ENCODE peak calls at places on chromosomes 3 and 15, in seven cellular contexts. S is esophagus muscularis mucosa, R is endothelial cell of umbilical vein, O is transverse colon, V is stomach, H is H1, G is sigmoid colon. E is an unnamed sample. For H3K4me1, the result is how much of the 10 kb centered on the place peaks cover.

GRCh38 chr15:81071130-81071529 is 62.9 kb upstream of the CFAP161 start:
- DNase-seq in H (peak), S (peak), G (no peak), R (peak), V (no peak), O (no peak), E (no peak)

GRCh38 chr3:171833006-171833405 is 10.1 kb upstream of the TMEM212 start:
- DNase-seq in S (no peak), V (no peak), O (no peak), G (no peak), H (no peak), R (no peak), E (no peak)

GRCh38 chr3:174784206-174784934 is 74.8 kb upstream of the NAALADL2 start:
- DNase-seq in R (peak), G (no peak), S (no peak), V (no peak), O (no peak), H (no peak), E (no peak)

GRCh38 chr15:62124176-62124952 is 40.7 kb downstream of the C2CD4B start:
- DNase-seq in S (peak), H (no peak), R (peak), O (no peak), G (no peak), V (no peak), E (no peak)

GRCh38 chr3:64355473-64355872 is 130.2 kb upstream of the PRICKLE2 start:
- DNase-seq in G (no peak), V (no peak), O (no peak), R (peak), S (peak), H (no peak), E (no peak)

GRCh38 chr3:36648241-36649034 is 115.9 kb downstream of the DCLK3 start:
- DNase-seq in R (no peak), G (no peak), H (no peak), O (no peak), V (no peak), S (no peak), E (no peak)

GRCh38 chr3:149224736-149225594 is 3.3 kb upstream of the CP start:
- DNase-seq in O (no peak), R (peak), G (no peak), V (no peak), S (no peak), H (no peak), E (no peak)

GRCh38 chr3:137970914-137971831 is 38.8 kb upstream of the CLDN18 start:
- DNase-seq in V (peak), H (peak), G (peak), S (no peak), O (peak), R (peak), E (peak)

GRCh38 chr3:142649996-142650693 is 54.0 kb downstream of the PLS1 start:
- DNase-seq in V (no peak), O (no peak), G (no peak), R (no peak), S (no peak), H (no peak), E (no peak)

GRCh38 chr3:51519848-51520247 is 18.7 kb upstream of the RAD54L2 start:
- DNase-seq in G (no peak), O (no peak), H (no peak), S (no peak), R (no peak), V (no peak), E (no peak)

GRCh38 chr3:144394052-144394451 is 422.4 kb downstream of the DIPK2A start:
- DNase-seq in G (no peak), O (no peak), V (no peak), H (no peak), S (no peak), R (no peak), E (no peak)

GRCh38 chr3:165839296-165840076 is 2.3 kb upstream of the BCHE start:
- DNase-seq in G (no peak), R (no peak), O (no peak), S (no peak), H (no peak), V (no peak), E (no peak)

DNA sequence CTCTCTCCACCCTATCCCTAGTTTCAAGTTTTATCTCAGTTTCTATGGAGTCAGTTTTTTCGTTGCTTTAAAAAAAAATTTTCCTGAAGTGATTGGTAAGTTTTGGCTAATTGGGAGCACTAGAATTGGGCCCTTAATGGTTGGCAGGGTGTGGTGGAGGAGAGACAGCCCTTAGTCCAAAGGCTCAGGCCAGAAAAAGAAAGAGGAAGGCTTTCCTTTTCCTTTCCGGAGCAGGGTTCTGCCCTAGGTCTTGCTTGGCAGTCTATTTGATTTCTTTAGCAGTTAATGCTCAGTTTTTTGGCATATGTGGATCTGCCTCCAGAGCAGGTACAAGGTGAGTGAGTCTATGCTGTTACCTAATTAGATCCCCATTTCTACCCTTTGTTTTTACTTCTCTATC is 22.7 kb downstream of the CTNNB1 start:
- DNase-seq in R (no peak), S (no peak), O (no peak), H (no peak), V (no peak), G (no peak), E (no peak)
- H3K4me1 ChIP-seq in R (under half), S (half or more), O (half or more), H (under half), V (under half), G (under half), E (half or more)

GRCh38 chr3:42908675-42909074 is 2.7 kb downstream of the ZNF662 start:
- DNase-seq in V (no peak), H (no peak), O (no peak), R (no peak), G (no peak), S (peak), E (no peak)

GRCh38 chr3:42905740-42906084 is 230 bp upstream of the ZNF662 start:
- DNase-seq in S (no peak), O (no peak), R (no peak), V (no peak), G (no peak), H (no peak), E (no peak)

GRCh38 chr3:42904076-42904475 is 1.9 kb upstream of the ZNF662 start:
- DNase-seq in V (no peak), G (no peak), O (no peak), R (no peak), H (no peak), S (no peak), E (no peak)

GRCh38 chr3:42906085-42906904 is at the start of gene ZNF662:
- DNase-seq in H (no peak), R (no peak), V (peak), S (no peak), O (peak), G (peak), E (peak)

GRCh38 chr3:42906905-42907183 is 902 bp downstream of the ZNF662 start:
- DNase-seq in G (no peak), O (no peak), V (no peak), S (no peak), H (no peak), R (no peak), E (no peak)
- H3K4me3 ChIP-seq in G (peak), O (peak), V (peak), S (peak), H (no peak), R (no peak), E (peak)

DNA sequence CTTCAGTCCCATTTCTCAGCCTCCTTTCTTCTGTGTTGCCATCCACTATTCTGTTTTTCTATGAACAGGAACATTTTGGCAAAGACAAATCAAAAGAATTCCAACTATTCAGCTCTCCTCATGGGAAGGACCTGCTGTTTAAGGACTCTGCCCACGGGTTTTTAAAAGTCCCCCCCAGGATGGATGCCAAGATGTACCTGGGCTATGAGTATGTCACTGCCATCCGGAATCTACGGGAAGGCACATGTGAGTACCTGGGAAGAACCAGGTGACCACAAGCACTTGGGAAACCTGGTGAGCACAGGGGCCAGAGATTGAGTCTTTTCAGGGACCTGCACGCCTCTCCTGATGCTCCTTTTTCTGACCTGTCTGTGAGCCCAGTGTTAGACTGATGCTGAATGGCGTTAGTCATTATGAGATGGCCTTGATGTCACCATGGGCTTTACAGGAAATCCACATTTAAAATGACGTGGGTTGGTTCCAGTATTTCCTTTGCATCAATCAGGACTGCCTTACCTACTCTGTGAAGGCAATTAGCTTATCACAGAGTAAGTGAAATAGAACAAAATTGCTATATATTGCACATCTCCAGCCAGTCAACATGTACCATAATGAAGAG is 11.6 kb downstream of the TF start:
- DNase-seq in S (no peak), G (no peak), V (no peak), H (no peak), R (no peak), O (no peak), E (no peak)
- TF ChIP-seq POLR2AphosphoS5 in S (no peak), G (no peak), V (no peak), H (no peak), R (no peak), O (no peak), E (no peak)

GRCh38 chr3:42735609-42736008 is 33.0 kb upstream of the HHATL start:
- DNase-seq in R (no peak), G (peak), V (no peak), O (no peak), H (peak), S (no peak), E (no peak)

GRCh38 chr3:42734263-42734860 is 31.8 kb upstream of the HHATL start:
- DNase-seq in H (peak), S (no peak), O (no peak), V (no peak), R (no peak), G (peak), E (no peak)

GRCh38 chr3:42736531-42736930 is 33.9 kb upstream of the HHATL start:
- DNase-seq in R (no peak), O (no peak), S (no peak), V (no peak), H (no peak), G (no peak), E (no peak)

GRCh38 chr3:42735021-42735420 is 32.4 kb upstream of the HHATL start:
- DNase-seq in R (no peak), O (no peak), S (no peak), G (no peak), V (no peak), H (peak), E (no peak)

GRCh38 chr3:42736081-42736480 is 33.5 kb upstream of the HHATL start:
- DNase-seq in H (peak), O (no peak), S (no peak), R (no peak), G (no peak), V (no peak), E (no peak)
- H3K4me1 ChIP-seq in H (under half), O (under half), S (under half), R (under half), G (under half), V (under half), E (under half)

DNA sequence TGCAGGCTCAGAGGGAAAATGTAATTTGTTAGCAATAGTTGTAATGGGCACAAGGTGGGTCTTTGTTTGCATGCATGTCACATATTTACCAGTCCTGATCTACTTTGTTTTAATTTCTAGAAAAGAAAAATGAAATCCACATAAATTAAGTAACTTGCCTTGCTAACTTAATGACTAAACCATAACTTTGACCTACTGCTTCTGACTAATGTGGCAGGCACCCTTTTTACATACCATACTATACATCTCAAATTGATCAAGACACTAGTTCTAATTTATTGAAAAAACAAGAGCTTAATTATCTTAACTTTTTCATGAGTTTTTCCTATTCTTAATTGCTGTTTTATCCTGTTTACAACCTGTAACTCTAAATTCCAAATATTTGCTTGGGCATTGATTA is 93.2 kb downstream of the ATP11B start:
- DNase-seq in R (no peak), H (no peak), S (no peak), G (no peak), V (no peak), O (no peak), E (no peak)
- H3K4me3 ChIP-seq in R (no peak), H (no peak), S (no peak), G (no peak), V (no peak), O (no peak), E (no peak)

DNA sequence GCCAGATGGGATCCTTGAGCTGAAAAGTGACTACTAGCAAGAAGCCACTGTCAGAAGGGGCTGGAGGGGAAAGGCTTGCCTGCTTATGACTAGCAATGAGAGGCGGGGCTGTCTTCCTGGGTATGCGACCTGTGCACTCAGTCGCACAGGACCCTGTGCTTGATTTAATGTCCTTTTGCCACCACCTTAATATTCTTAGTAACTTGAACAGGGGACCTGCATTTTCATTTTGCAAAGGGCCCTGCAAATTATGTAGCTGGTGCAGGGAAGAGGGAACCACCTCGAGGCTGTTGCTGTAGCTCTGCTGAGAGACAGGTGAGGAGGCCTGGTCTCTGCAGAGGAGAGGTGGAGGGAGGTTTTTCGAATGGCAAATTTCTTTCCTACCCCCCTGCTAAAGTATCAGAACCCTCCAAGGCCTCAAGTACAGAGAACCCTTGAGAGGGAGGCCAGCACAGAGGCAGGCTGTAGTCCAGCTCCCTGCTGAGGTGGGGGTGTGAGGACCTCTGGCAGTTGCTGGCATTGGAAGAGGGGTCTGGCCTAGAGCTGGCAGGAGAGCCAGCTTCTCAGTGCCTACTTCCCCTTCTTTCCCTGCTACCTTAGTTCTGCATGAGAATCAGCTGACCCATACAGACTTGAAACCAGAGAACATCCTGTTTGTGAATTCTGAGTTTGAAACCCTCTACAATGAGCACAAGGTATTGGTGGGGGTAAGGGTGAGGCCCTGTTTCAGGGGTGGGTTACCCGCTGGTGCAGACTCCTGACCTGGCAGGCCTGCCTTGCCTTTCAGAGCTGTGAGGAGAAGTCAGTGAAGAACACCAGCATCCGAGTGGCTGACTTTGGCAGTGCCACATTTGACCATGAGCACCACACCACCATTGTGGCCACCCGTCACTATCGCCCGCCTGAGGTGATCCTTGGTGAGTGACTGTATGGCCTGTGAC is 11.4 kb downstream of the CLK3 start:
- DNase-seq in G (no peak), R (no peak), H (no peak), V (no peak), O (no peak), S (no peak), E (no peak)
- TF ChIP-seq POLR2AphosphoS5 in G (no peak), R (no peak), H (peak), V (no peak), O (no peak), S (no peak), E (no peak)

GRCh38 chr15:101105059-101105851 is 146.6 kb downstream of the CHSY1 start:
- DNase-seq in H (no peak), R (no peak), G (no peak), V (no peak), S (no peak), O (no peak), E (no peak)
- H3K4me1 ChIP-seq in H (under half), R (under half), G (under half), V (under half), S (under half), O (under half), E (under half)

GRCh38 chr15:58473720-58474119 is 41.9 kb downstream of the LIPC start:
- DNase-seq in H (no peak), R (peak), V (no peak), S (no peak), G (no peak), O (no peak), E (no peak)

GRCh38 chr15:58472821-58473581 is 41.2 kb downstream of the LIPC start:
- DNase-seq in G (no peak), R (peak), O (no peak), H (no peak), S (no peak), V (no peak), E (no peak)

GRCh38 chr15:58471341-58471740 is 39.5 kb downstream of the LIPC start:
- DNase-seq in S (no peak), H (no peak), V (no peak), R (no peak), G (no peak), O (no peak), E (no peak)

GRCh38 chr15:58469432-58470353 is 37.9 kb downstream of the LIPC start:
- DNase-seq in O (peak), S (no peak), V (peak), H (no peak), R (peak), G (no peak), E (peak)

DNA sequence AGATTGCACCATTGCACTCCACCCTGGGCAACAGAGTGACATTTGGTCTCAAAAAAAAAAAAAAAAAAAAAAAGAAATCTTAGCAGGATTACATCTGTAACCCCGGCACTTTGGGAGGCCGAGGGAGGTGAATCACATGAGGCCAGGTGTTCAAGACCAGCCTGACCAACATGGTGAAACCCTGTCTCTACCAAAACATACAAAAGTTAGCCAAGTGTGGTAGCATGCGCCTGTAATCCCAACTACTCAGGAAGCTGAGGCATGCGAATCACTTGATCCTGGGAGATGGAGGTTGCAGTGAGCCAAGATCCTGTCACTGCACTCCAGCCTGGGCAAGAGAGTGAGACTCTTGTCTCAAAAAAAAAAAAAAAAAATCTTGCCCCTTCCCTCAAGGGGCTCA is 40.4 kb downstream of the LIPC start:
- DNase-seq in H (no peak), S (no peak), O (no peak), R (no peak), G (no peak), V (no peak), E (no peak)
- H3K4me3 ChIP-seq in H (no peak), S (no peak), O (no peak), R (no peak), G (no peak), V (no peak), E (no peak)

GRCh38 chr15:32718082-32718821 is 448 bp downstream of the GREM1 start:
- DNase-seq in H (no peak), O (peak), S (no peak), G (no peak), R (peak), V (no peak), E (no peak)

GRCh38 chr15:32717290-32718081 is at the start of gene GREM1:
- DNase-seq in V (no peak), G (peak), H (peak), O (peak), R (no peak), S (no peak), E (no peak)

GRCh38 chr15:32716960-32717289 is 879 bp upstream of the GREM1 start:
- DNase-seq in O (no peak), S (no peak), V (no peak), R (no peak), G (no peak), H (no peak), E (no peak)

GRCh38 chr15:32721594-32721993 is 3.8 kb downstream of the GREM1 start:
- DNase-seq in R (no peak), O (no peak), V (no peak), G (no peak), H (no peak), S (no peak), E (no peak)

DNA sequence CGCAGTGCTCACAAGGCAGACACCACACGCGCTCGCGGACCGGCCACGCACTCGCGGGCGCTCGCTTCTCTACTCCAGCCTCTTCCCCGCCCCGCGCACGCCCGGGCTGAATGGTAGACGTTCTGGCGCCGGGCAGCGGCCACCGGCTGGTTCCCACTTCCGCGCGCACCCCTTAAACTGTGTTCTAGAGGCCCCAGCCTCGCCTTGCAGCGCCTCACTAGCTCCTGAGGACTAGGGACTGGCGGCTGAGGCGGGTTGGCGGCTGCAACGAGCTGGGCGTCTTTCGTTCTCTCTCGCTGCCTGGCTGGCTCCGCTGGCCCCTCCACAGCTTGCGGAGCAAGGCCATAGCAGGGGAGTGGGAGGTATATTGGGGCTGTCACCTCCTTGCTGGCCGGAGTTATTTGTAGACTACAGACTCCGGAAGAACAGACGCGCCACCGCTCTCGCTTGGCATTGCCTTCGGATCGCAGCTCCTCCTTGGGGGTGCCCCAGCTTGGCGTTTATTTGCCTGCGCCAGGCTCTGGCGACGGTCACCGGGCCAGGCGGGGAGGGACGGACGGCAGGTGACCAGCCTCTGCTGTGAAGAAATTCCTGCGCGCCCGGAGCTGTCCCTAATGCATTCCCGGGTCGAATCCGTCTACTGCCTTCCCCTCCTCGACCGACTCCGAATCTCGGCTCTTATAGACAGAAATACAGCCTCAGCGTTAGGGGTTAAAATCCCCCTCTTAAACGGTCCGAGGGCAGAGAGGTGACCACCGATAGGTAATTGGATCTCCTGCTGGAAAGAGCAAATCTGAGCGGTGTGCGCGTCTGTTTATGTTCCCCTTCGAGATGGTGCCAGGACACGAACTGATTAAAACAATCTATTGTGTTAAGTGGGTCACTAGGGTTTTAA is 1.3 kb downstream of the GREM1 start:
- DNase-seq in G (peak), O (peak), V (peak), S (no peak), H (peak), R (no peak), E (no peak)
- TF ChIP-seq POLR2AphosphoS5 in G (no peak), O (no peak), V (no peak), S (no peak), H (no peak), R (no peak), E (no peak)